ENCODE peak calls at places on chromosomes 3 and 15, in four cellular contexts. One of them, this sample, is unnamed.

GRCh38 chr3:192408007-192408655 is 319.2 kb downstream of the FGF12 start:
- DNase-seq in WTC11: peak; percentile 64
- DNase-seq in HepG2: no peak
- DNase-seq in GM12878: no peak
- DNase-seq in this sample: no peak

GRCh38 chr15:76987896-76988860 is 6.7 kb upstream of the PSTPIP1 start:
- DNase-seq in WTC11: peak; percentile 8
- DNase-seq in HepG2: no peak
- DNase-seq in GM12878: peak; percentile 90
- DNase-seq in this sample: peak; percentile 52

GRCh38 chr3:98777801-98778220 is 14.7 kb downstream of the ST3GAL6 start:
- DNase-seq in WTC11: no peak
- DNase-seq in HepG2: no peak
- DNase-seq in GM12878: no peak
- DNase-seq in this sample: no peak

GRCh38 chr3:138125548-138126221 is 6.5 kb downstream of the A4GNT start:
- DNase-seq in WTC11: no peak
- DNase-seq in HepG2: no peak
- DNase-seq in GM12878: no peak
- DNase-seq in this sample: no peak

GRCh38 chr3:190718097-190718496 is 144.4 kb downstream of the GMNC start:
- DNase-seq in WTC11: peak; percentile 16
- DNase-seq in HepG2: no peak
- DNase-seq in GM12878: no peak
- DNase-seq in this sample: no peak

GRCh38 chr3:44772099-44772442 is 10.5 kb downstream of the KIF15 start:
- DNase-seq in WTC11: no peak
- DNase-seq in HepG2: no peak
- DNase-seq in GM12878: no peak
- DNase-seq in this sample: peak; percentile 26

GRCh38 chr3:28575748-28576589 is 227.3 kb upstream of the AZI2 start:
- DNase-seq in WTC11: peak; percentile 52
- DNase-seq in HepG2: no peak
- DNase-seq in GM12878: no peak
- DNase-seq in this sample: no peak

GRCh38 chr3:168364992-168365391 is 269.3 kb upstream of the GOLIM4 start:
- DNase-seq in WTC11: no peak
- DNase-seq in HepG2: no peak
- DNase-seq in GM12878: no peak
- DNase-seq in this sample: no peak

GRCh38 chr3:17639257-17639656 is 103.2 kb downstream of the TBC1D5 start:
- DNase-seq in WTC11: no peak
- DNase-seq in HepG2: no peak
- DNase-seq in GM12878: no peak
- DNase-seq in this sample: no peak

GRCh38 chr3:61863579-61863978 is 302.2 kb downstream of the PTPRG start:
- DNase-seq in WTC11: no peak
- DNase-seq in HepG2: no peak
- DNase-seq in GM12878: no peak
- DNase-seq in this sample: no peak

GRCh38 chr3:119323401-119324107 is 29.4 kb downstream of the ARHGAP31 start:
- DNase-seq in WTC11: peak; percentile 29
- DNase-seq in HepG2: no peak
- DNase-seq in GM12878: no peak
- DNase-seq in this sample: no peak

GRCh38 chr3:176193032-176193698 is 1004.1 kb downstream of the TBL1XR1 start:
- DNase-seq in WTC11: no peak
- DNase-seq in HepG2: no peak
- DNase-seq in GM12878: no peak
- DNase-seq in this sample: no peak

GRCh38 chr15:93065641-93066045 is 23.4 kb downstream of the RGMA start:
- DNase-seq in WTC11: no peak
- DNase-seq in HepG2: no peak
- DNase-seq in GM12878: no peak
- DNase-seq in this sample: no peak

GRCh38 chr3:127036209-127037020 is 53.5 kb downstream of the PLXNA1 start:
- DNase-seq in WTC11: no peak
- DNase-seq in HepG2: no peak
- DNase-seq in GM12878: no peak
- DNase-seq in this sample: no peak

GRCh38 chr15:33234019-33234418 is 39.5 kb upstream of the FMN1 start:
- DNase-seq in WTC11: no peak
- DNase-seq in HepG2: peak; percentile 15
- DNase-seq in GM12878: no peak
- DNase-seq in this sample: peak; percentile 22

GRCh38 chr15:83106994-83107840 is at the start of gene TM6SF1:
- DNase-seq in WTC11: peak; percentile 26
- DNase-seq in HepG2: no peak
- DNase-seq in GM12878: no peak
- DNase-seq in this sample: peak; percentile 57

GRCh38 chr15:77650285-77650684 is 17.6 kb upstream of the LINGO1 start:
- DNase-seq in WTC11: peak; percentile 86
- DNase-seq in HepG2: peak; percentile 29
- DNase-seq in GM12878: no peak
- DNase-seq in this sample: peak; percentile 67

GRCh38 chr15:78104566-78105500 is 12.5 kb downstream of the SH2D7 start:
- DNase-seq in WTC11: no peak
- DNase-seq in HepG2: no peak
- DNase-seq in GM12878: no peak
- DNase-seq in this sample: no peak

GRCh38 chr3:186849392-186849975 is 7.0 kb downstream of the ADIPOQ start:
- DNase-seq in WTC11: no peak
- DNase-seq in HepG2: peak; percentile 67
- DNase-seq in GM12878: peak; percentile 30
- DNase-seq in this sample: peak; percentile 61

GRCh38 chr3:49647741-49648140 is 26.4 kb upstream of the APEH start:
- DNase-seq in WTC11: no peak
- DNase-seq in HepG2: no peak
- DNase-seq in GM12878: no peak
- DNase-seq in this sample: no peak

GRCh38 chr15:63238796-63239195 is 38.6 kb upstream of the APH1B start:
- DNase-seq in WTC11: no peak
- DNase-seq in HepG2: no peak
- DNase-seq in GM12878: peak; percentile 50
- DNase-seq in this sample: peak; percentile 23

GRCh38 chr3:182710557-182711157 is 82.6 kb upstream of the ATP11B start:
- DNase-seq in WTC11: no peak
- DNase-seq in HepG2: peak; percentile 16
- DNase-seq in GM12878: no peak
- DNase-seq in this sample: peak; percentile 54

GRCh38 chr3:53772562-53773329 is 73.5 kb downstream of the CHDH start:
- DNase-seq in WTC11: no peak
- DNase-seq in HepG2: no peak
- DNase-seq in GM12878: no peak
- DNase-seq in this sample: no peak

GRCh38 chr3:58526124-58526957 is 10.6 kb downstream of the ACOX2 start:
- DNase-seq in WTC11: no peak
- DNase-seq in HepG2: peak; percentile 88
- DNase-seq in GM12878: no peak
- DNase-seq in this sample: no peak

GRCh38 chr15:94478763-94479162 is 247.4 kb downstream of the MCTP2 start:
- DNase-seq in WTC11: no peak
- DNase-seq in HepG2: no peak
- DNase-seq in GM12878: peak; percentile 1
- DNase-seq in this sample: no peak

GRCh38 chr15:51382787-51383186 is 41.3 kb downstream of the GLDN start:
- DNase-seq in WTC11: peak; percentile 59
- DNase-seq in HepG2: peak; percentile 27
- DNase-seq in GM12878: no peak
- DNase-seq in this sample: peak; percentile 59

DNA sequence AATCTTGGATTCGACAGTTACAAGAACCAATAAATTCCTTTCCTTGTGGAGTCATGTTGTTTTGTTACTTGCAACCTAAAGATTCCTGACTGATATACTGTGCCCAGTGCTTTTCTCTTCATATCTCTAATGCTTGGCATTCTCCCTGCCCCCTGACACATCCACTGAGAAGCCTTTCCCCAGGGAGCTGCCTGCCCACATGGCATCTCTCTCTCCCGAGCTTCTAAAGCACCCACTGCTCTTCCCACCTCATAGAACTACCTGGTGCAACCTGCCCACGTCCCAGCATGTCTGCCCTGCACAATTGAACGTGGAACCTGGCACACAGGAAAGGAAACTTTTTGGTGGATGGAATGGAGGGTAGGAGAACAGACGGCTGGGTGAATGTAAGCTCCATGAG is 6.8 kb downstream of the CYP8B1 start:
- DNase-seq in WTC11: no peak
- DNase-seq in HepG2: no peak
- DNase-seq in GM12878: no peak
- DNase-seq in this sample: no peak
- TF ChIP-seq TCF7 in WTC11: no peak
- TF ChIP-seq TCF7 in HepG2: no peak
- TF ChIP-seq TCF7 in GM12878: no peak
- TF ChIP-seq TCF7 in this sample: no peak

GRCh38 chr3:165211749-165212148 is 15.6 kb upstream of the SLITRK3 start:
- DNase-seq in WTC11: no peak
- DNase-seq in HepG2: no peak
- DNase-seq in GM12878: no peak
- DNase-seq in this sample: no peak
- TF ChIP-seq TCF7 in WTC11: no peak
- TF ChIP-seq TCF7 in HepG2: no peak
- TF ChIP-seq TCF7 in GM12878: no peak
- TF ChIP-seq TCF7 in this sample: no peak

GRCh38 chr15:87269566-87269965 is 987.0 kb downstream of the NTRK3 start:
- DNase-seq in WTC11: no peak
- DNase-seq in HepG2: no peak
- DNase-seq in GM12878: no peak
- DNase-seq in this sample: no peak
- TF ChIP-seq TCF7 in WTC11: no peak
- TF ChIP-seq TCF7 in HepG2: no peak
- TF ChIP-seq TCF7 in GM12878: no peak
- TF ChIP-seq TCF7 in this sample: no peak

DNA sequence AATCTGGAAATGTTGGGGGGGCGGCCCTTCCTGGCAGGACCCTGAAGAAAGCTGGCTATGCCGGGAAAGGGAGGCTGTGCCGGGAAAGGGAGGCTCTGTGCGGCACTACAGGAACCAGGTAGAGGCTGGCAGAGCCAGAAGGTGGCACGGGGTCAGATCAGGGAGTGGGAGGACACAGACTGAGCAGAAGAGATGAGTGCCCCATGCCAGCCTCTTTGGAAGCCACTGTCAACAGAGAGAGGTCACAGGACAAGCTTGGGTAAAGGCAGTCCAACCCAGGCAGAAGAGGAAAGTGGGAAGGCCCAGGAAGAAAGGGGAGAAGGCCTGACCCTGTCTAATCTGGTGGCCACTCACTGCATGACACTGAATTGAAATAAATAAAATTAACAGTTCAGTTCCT is 1.5 kb downstream of the C15orf62 start:
- DNase-seq in WTC11: no peak
- DNase-seq in HepG2: no peak
- DNase-seq in GM12878: no peak
- DNase-seq in this sample: no peak
- TF ChIP-seq TCF7 in WTC11: no peak
- TF ChIP-seq TCF7 in HepG2: no peak
- TF ChIP-seq TCF7 in GM12878: no peak
- TF ChIP-seq TCF7 in this sample: no peak

GRCh38 chr15:41936649-41937567 is 35.4 kb downstream of the EHD4 start:
- DNase-seq in WTC11: no peak
- DNase-seq in HepG2: no peak
- DNase-seq in GM12878: no peak
- DNase-seq in this sample: no peak
- TF ChIP-seq TCF7 in WTC11: no peak
- TF ChIP-seq TCF7 in HepG2: no peak
- TF ChIP-seq TCF7 in GM12878: no peak
- TF ChIP-seq TCF7 in this sample: no peak

GRCh38 chr3:36219398-36219797 is 160.9 kb upstream of the STAC start:
- DNase-seq in WTC11: no peak
- DNase-seq in HepG2: no peak
- DNase-seq in GM12878: no peak
- DNase-seq in this sample: no peak
- TF ChIP-seq TCF7 in WTC11: no peak
- TF ChIP-seq TCF7 in HepG2: no peak
- TF ChIP-seq TCF7 in GM12878: no peak
- TF ChIP-seq TCF7 in this sample: no peak

DNA sequence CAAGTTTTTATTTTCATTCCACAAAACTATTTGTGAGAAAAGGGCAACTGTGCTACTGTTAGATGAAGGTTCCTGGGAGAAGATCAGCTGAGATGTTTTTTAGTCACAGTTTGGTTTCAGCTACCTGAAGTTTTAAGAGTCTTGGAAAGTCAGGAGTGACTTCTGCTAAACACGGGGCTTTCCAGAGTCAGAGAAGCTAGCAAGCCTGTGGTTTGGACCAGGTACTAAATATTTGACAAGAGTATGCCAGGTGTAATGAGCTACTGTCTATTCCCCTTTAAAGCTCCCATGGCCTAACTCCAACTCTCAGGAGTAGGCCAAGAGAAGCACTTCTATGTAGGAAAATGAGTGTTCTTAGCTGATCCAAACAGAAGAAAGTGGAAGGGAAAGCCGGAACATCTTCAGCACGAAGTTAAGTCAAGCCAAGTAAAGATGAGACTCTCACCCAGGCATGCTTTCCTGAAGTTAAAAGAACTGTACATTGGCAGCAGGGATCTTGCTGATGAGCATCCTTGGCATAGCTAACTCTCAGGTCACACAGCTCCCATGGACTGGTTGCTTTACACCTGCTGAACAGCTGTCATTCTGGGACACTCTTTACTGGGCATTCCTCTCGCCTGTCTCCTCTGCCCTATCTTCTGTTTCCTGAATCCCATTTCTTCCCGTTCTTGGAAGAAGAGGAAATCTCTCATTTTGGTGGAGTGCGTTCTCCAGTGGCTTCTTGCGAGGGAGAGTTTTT is 22.5 kb downstream of the TM4SF18 start:
- DNase-seq in WTC11: no peak
- DNase-seq in HepG2: no peak
- DNase-seq in GM12878: no peak
- DNase-seq in this sample: no peak
- TF ChIP-seq TCF7 in WTC11: no peak
- TF ChIP-seq TCF7 in HepG2: no peak
- TF ChIP-seq TCF7 in GM12878: no peak
- TF ChIP-seq TCF7 in this sample: no peak

This sample was measured in K562.